ENCODE peak calls at places on chromosome 19, in four cellular contexts. B is aorta, J is psoas muscle, S is ascending aorta. A is an unnamed sample.

GRCh38 chr19:50387176-50387867 is 3.2 kb downstream of the POLD1 start:
- DNase-seq in B (no peak), J (no peak), S (no peak), A (no peak)

GRCh38 chr19:17235618-17236413 is 9.8 kb downstream of the OCEL1 start:
- DNase-seq in B (peak; percentile 92), J (peak; percentile 74), S (no peak), A (peak; percentile 73)

GRCh38 chr19:50549059-50549926 is 18.9 kb downstream of the LRRC4B start:
- DNase-seq in B (no peak), J (no peak), S (no peak), A (no peak)

GRCh38 chr19:13195678-13196077 is 45.5 kb downstream of the IER2 start:
- DNase-seq in B (no peak), J (no peak), S (no peak), A (no peak)

GRCh38 chr19:8325454-8325853 is 4.2 kb downstream of the RPS28 start:
- DNase-seq in B (no peak), J (no peak), S (no peak), A (no peak)

GRCh38 chr19:15575406-15575805 is 39.6 kb upstream of the CYP4F8 start:
- DNase-seq in B (peak; percentile 41), J (no peak), S (no peak), A (no peak)

GRCh38 chr19:58304748-58305064 is 471 bp upstream of the ERVK3-1 start:
- DNase-seq in B (no peak), J (no peak), S (no peak), A (no peak)

GRCh38 chr19:30227661-30228112 is 144.5 kb upstream of the ZNF536 start:
- DNase-seq in B (no peak), J (peak; percentile 56), S (no peak), A (peak; percentile 66)

GRCh38 chr19:28137772-28138171 is 1075.2 kb downstream of the UQCRFS1 start:
- DNase-seq in B (no peak), J (no peak), S (no peak), A (no peak)

GRCh38 chr19:15502264-15502663 is 6.1 kb upstream of the CYP4F22 start:
- DNase-seq in B (no peak), J (no peak), S (no peak), A (no peak)

GRCh38 chr19:48152552-48152951 is 17.6 kb downstream of the LIG1 start:
- DNase-seq in B (peak; percentile 83), J (peak; percentile 45), S (no peak), A (peak; percentile 49)

GRCh38 chr19:13788991-13789390 is 6.3 kb upstream of the ZSWIM4 start:
- DNase-seq in B (no peak), J (no peak), S (no peak), A (no peak)

GRCh38 chr19:2618611-2619010 is 83.9 kb downstream of the GNG7 start:
- DNase-seq in B (no peak), J (peak; percentile 60), S (no peak), A (peak; percentile 45)

GRCh38 chr19:31885280-31885853 is 460.0 kb upstream of the ZNF507 start:
- DNase-seq in B (no peak), J (no peak), S (no peak), A (no peak)

GRCh38 chr19:48445256-48445605 is 552 bp upstream of the GRWD1 start:
- DNase-seq in B (no peak), J (no peak), S (no peak), A (no peak)

GRCh38 chr19:51354742-51355148 is 11.4 kb downstream of the ETFB start:
- DNase-seq in B (no peak), J (no peak), S (no peak), A (no peak)

GRCh38 chr19:51181913-51182419 is 39.9 kb downstream of the SIGLEC7 start:
- DNase-seq in B (no peak), J (no peak), S (no peak), A (no peak)

DNA sequence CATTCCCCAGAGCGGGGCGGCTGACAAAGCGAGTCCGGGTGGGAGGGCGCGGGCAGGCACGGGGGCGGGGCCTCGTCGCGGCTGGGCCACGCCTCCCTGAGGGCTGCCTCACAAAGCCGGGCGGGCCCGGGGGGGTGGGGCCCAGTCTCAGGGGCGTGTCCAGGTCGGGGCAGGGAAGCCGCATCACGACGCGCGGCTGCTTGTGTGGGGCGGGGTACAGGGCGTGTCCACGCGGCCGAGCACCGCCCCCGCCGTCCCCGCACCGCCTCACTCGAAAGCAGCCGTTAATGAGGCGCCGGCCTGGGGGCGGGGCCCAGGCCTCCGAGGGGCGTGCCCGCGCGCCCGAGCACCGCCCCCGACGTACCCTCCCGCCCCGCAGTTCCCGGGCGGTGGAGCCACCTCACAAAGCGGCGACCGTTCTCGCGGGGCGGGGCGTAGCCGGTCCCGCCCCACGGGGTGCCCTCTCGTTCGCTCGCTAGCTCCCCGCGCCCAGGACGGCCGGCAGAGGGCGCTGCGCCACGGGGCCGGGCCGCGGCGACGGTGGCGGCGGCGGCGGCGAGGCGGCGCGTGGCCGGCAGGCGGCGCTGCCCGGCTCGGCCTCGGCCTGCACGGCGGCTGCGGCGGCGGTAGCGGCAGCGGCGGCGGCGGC is at the start of gene CARM1:
- DNase-seq in B (peak; percentile 100), J (peak; percentile 99), S (peak; percentile 98), A (peak; percentile 99)
- H3K9me3 ChIP-seq in B (no peaks in the 10 kb centered on the region), J (no peaks in the 10 kb centered on the region), S (no peaks in the 10 kb centered on the region), A (no peaks in the 10 kb centered on the region)

GRCh38 chr19:4189641-4190040 is 7.2 kb downstream of the ANKRD24 start:
- DNase-seq in B (no peak), J (no peak), S (no peak), A (no peak)

GRCh38 chr19:4186087-4186993 is 3.9 kb downstream of the ANKRD24 start:
- DNase-seq in B (peak; percentile 86), J (peak; percentile 68), S (no peak), A (peak; percentile 77)

GRCh38 chr19:4185413-4186086 is 3.1 kb downstream of the ANKRD24 start:
- DNase-seq in B (no peak), J (no peak), S (no peak), A (no peak)

GRCh38 chr19:4184718-4185352 is 2.3 kb downstream of the ANKRD24 start:
- DNase-seq in B (no peak), J (no peak), S (no peak), A (no peak)

GRCh38 chr19:4187313-4188122 is 5.0 kb downstream of the ANKRD24 start:
- DNase-seq in B (no peak), J (no peak), S (no peak), A (no peak)
- H3K4me1 ChIP-seq in B (no peaks in the 10 kb centered on the region), J (peaks cover 16% of the 10 kb centered on the region), S (peaks cover 6% of the 10 kb centered on the region), A (no peaks in the 10 kb centered on the region)

GRCh38 chr19:20478936-20479335 is 86.6 kb downstream of the ZNF737 start:
- DNase-seq in B (no peak), J (no peak), S (no peak), A (no peak)

GRCh38 chr19:20482721-20483120 is 82.9 kb downstream of the ZNF737 start:
- DNase-seq in B (no peak), J (no peak), S (no peak), A (no peak)

DNA sequence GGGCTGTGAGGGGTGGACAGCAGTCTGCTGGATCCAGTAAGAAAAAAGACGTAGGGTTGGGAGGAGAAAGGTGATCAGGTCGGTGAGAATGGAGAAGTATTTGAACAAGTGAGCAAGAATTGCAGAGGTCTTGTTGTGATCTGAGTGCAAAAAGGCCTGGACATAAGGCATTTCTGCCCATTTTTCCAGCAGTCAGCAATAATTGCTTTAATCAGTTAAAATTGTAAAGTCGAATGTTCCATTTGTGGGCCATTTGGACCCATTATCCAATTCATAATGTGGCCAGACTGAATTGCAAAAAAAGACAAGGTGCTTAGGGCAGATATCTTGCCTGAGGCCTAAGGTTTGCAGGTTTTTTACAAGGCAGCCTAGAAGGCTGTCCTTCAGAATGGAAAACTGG is 86.1 kb downstream of the ZNF737 start:
- DNase-seq in B (no peak), J (no peak), S (no peak), A (no peak)
- H3K9me3 ChIP-seq in B (peaks cover 5% of the 10 kb centered on the region), J (no peaks in the 10 kb centered on the region), S (no peaks in the 10 kb centered on the region), A (no peaks in the 10 kb centered on the region)

GRCh38 chr19:5952193-5953033 is 25.5 kb downstream of the RANBP3 start:
- DNase-seq in B (no peak), J (no peak), S (no peak), A (no peak)
- H3K4me1 ChIP-seq in B (peaks cover 4% of the 10 kb centered on the region), J (peaks cover 55% of the 10 kb centered on the region), S (peaks cover 57% of the 10 kb centered on the region), A (peaks cover 7% of the 10 kb centered on the region)

GRCh38 chr19:22605275-22606211 is 28.6 kb upstream of the ZNF492 start:
- DNase-seq in B (no peak), J (no peak), S (no peak), A (no peak)
- H3K9me3 ChIP-seq in B (no peaks in the 10 kb centered on the region), J (no peaks in the 10 kb centered on the region), S (no peaks in the 10 kb centered on the region), A (no peaks in the 10 kb centered on the region)

GRCh38 chr19:34173145-34173956 is 1.0 kb downstream of the LSM14A start:
- DNase-seq in B (no peak), J (peak; percentile 34), S (no peak), A (peak; percentile 62)
- H3K4me1 ChIP-seq in B (no peaks in the 10 kb centered on the region), J (peaks cover 55% of the 10 kb centered on the region), S (peaks cover 47% of the 10 kb centered on the region), A (no peaks in the 10 kb centered on the region)